ENCODE peak calls at places on chromosomes 13 and 19, in nine cellular contexts. One of them, this sample, is unnamed.

GRCh38 chr13:34430294-34430693 is 511.8 kb upstream of the NBEA start:
- DNase-seq in activated B cell treated with CpG ODN at 0.5 μM for 24 hours: no peak
- DNase-seq in MV-4-11: no peak
- DNase-seq in GM03348: peak
- DNase-seq in NCI-H1436: no peak
- DNase-seq in activated CD4-positive, alpha-beta T cell treated with anti-CD3 and anti-CD28 coated beads, Interleukin-2, amount 50 U/mL, for 24 hours: no peak
- DNase-seq in RWPE1: no peak
- DNase-seq in GM04504: peak
- DNase-seq in Daoy: no peak
- DNase-seq in this sample: no peak

GRCh38 chr13:112877976-112878955 is 90.7 kb upstream of the MCF2L start:
- DNase-seq in activated B cell treated with CpG ODN at 0.5 μM for 24 hours: no peak
- DNase-seq in MV-4-11: no peak
- DNase-seq in GM03348: no peak
- DNase-seq in NCI-H1436: no peak
- DNase-seq in activated CD4-positive, alpha-beta T cell treated with anti-CD3 and anti-CD28 coated beads, Interleukin-2, amount 50 U/mL, for 24 hours: no peak
- DNase-seq in RWPE1: no peak
- DNase-seq in GM04504: no peak
- DNase-seq in Daoy: no peak
- DNase-seq in this sample: no peak

GRCh38 chr13:110012102-110012739 is 225.8 kb upstream of the IRS2 start:
- DNase-seq in activated B cell treated with CpG ODN at 0.5 μM for 24 hours: no peak
- DNase-seq in MV-4-11: no peak
- DNase-seq in GM03348: peak
- DNase-seq in NCI-H1436: no peak
- DNase-seq in activated CD4-positive, alpha-beta T cell treated with anti-CD3 and anti-CD28 coated beads, Interleukin-2, amount 50 U/mL, for 24 hours: no peak
- DNase-seq in RWPE1: peak
- DNase-seq in GM04504: peak
- DNase-seq in Daoy: peak
- DNase-seq in this sample: no peak

GRCh38 chr13:48490241-48490640 is 42.6 kb downstream of the RCBTB2 start:
- DNase-seq in activated B cell treated with CpG ODN at 0.5 μM for 24 hours: no peak
- DNase-seq in MV-4-11: no peak
- DNase-seq in GM03348: no peak
- DNase-seq in NCI-H1436: no peak
- DNase-seq in activated CD4-positive, alpha-beta T cell treated with anti-CD3 and anti-CD28 coated beads, Interleukin-2, amount 50 U/mL, for 24 hours: no peak
- DNase-seq in RWPE1: no peak
- DNase-seq in GM04504: no peak
- DNase-seq in Daoy: no peak
- DNase-seq in this sample: no peak

GRCh38 chr19:3708207-3708931 is at the start of gene TJP3:
- DNase-seq in activated B cell treated with CpG ODN at 0.5 μM for 24 hours: no peak
- DNase-seq in MV-4-11: no peak
- DNase-seq in GM03348: peak
- DNase-seq in NCI-H1436: no peak
- DNase-seq in activated CD4-positive, alpha-beta T cell treated with anti-CD3 and anti-CD28 coated beads, Interleukin-2, amount 50 U/mL, for 24 hours: no peak
- DNase-seq in RWPE1: no peak
- DNase-seq in GM04504: no peak
- DNase-seq in Daoy: peak
- DNase-seq in this sample: no peak

GRCh38 chr19:38979867-38980266 is 4.3 kb upstream of the FBXO17 start:
- DNase-seq in activated B cell treated with CpG ODN at 0.5 μM for 24 hours: no peak
- DNase-seq in MV-4-11: no peak
- DNase-seq in GM03348: no peak
- DNase-seq in NCI-H1436: no peak
- DNase-seq in activated CD4-positive, alpha-beta T cell treated with anti-CD3 and anti-CD28 coated beads, Interleukin-2, amount 50 U/mL, for 24 hours: no peak
- DNase-seq in RWPE1: no peak
- DNase-seq in GM04504: no peak
- DNase-seq in Daoy: no peak
- DNase-seq in this sample: no peak

GRCh38 chr19:10876459-10877240 is 5.3 kb downstream of the CARM1 start:
- DNase-seq in activated B cell treated with CpG ODN at 0.5 μM for 24 hours: no peak
- DNase-seq in MV-4-11: peak
- DNase-seq in GM03348: no peak
- DNase-seq in NCI-H1436: no peak
- DNase-seq in activated CD4-positive, alpha-beta T cell treated with anti-CD3 and anti-CD28 coated beads, Interleukin-2, amount 50 U/mL, for 24 hours: no peak
- DNase-seq in RWPE1: no peak
- DNase-seq in GM04504: no peak
- DNase-seq in Daoy: no peak
- DNase-seq in this sample: no peak

GRCh38 chr19:37979547-37980082 is 72.6 kb downstream of the SIPA1L3 start:
- DNase-seq in activated B cell treated with CpG ODN at 0.5 μM for 24 hours: no peak
- DNase-seq in MV-4-11: no peak
- DNase-seq in GM03348: no peak
- DNase-seq in NCI-H1436: no peak
- DNase-seq in activated CD4-positive, alpha-beta T cell treated with anti-CD3 and anti-CD28 coated beads, Interleukin-2, amount 50 U/mL, for 24 hours: no peak
- DNase-seq in RWPE1: peak
- DNase-seq in GM04504: no peak
- DNase-seq in Daoy: no peak
- DNase-seq in this sample: no peak

GRCh38 chr19:35139618-35139943 is 957 bp downstream of the FXYD1 start:
- DNase-seq in activated B cell treated with CpG ODN at 0.5 μM for 24 hours: no peak
- DNase-seq in MV-4-11: no peak
- DNase-seq in GM03348: no peak
- DNase-seq in NCI-H1436: no peak
- DNase-seq in activated CD4-positive, alpha-beta T cell treated with anti-CD3 and anti-CD28 coated beads, Interleukin-2, amount 50 U/mL, for 24 hours: no peak
- DNase-seq in RWPE1: no peak
- DNase-seq in GM04504: no peak
- DNase-seq in Daoy: no peak
- DNase-seq in this sample: no peak

GRCh38 chr19:53123400-53123799 is 9.3 kb downstream of the ZNF415 start:
- DNase-seq in activated B cell treated with CpG ODN at 0.5 μM for 24 hours: no peak
- DNase-seq in MV-4-11: no peak
- DNase-seq in GM03348: no peak
- DNase-seq in NCI-H1436: no peak
- DNase-seq in activated CD4-positive, alpha-beta T cell treated with anti-CD3 and anti-CD28 coated beads, Interleukin-2, amount 50 U/mL, for 24 hours: no peak
- DNase-seq in RWPE1: no peak
- DNase-seq in GM04504: no peak
- DNase-seq in Daoy: no peak
- DNase-seq in this sample: no peak

GRCh38 chr19:19900574-19901444 is at the start of gene ZNF93:
- DNase-seq in activated B cell treated with CpG ODN at 0.5 μM for 24 hours: peak
- DNase-seq in MV-4-11: peak
- DNase-seq in GM03348: peak
- DNase-seq in NCI-H1436: peak
- DNase-seq in activated CD4-positive, alpha-beta T cell treated with anti-CD3 and anti-CD28 coated beads, Interleukin-2, amount 50 U/mL, for 24 hours: peak
- DNase-seq in RWPE1: peak
- DNase-seq in GM04504: peak
- DNase-seq in Daoy: peak
- DNase-seq in this sample: peak

GRCh38 chr13:76769238-76769859 is 116.9 kb downstream of the KCTD12 start:
- DNase-seq in activated B cell treated with CpG ODN at 0.5 μM for 24 hours: no peak
- DNase-seq in MV-4-11: peak
- DNase-seq in GM03348: no peak
- DNase-seq in NCI-H1436: no peak
- DNase-seq in activated CD4-positive, alpha-beta T cell treated with anti-CD3 and anti-CD28 coated beads, Interleukin-2, amount 50 U/mL, for 24 hours: no peak
- DNase-seq in RWPE1: no peak
- DNase-seq in GM04504: peak
- DNase-seq in Daoy: no peak
- DNase-seq in this sample: no peak

GRCh38 chr13:110520431-110521295 is 40.9 kb downstream of the RAB20 start:
- DNase-seq in activated B cell treated with CpG ODN at 0.5 μM for 24 hours: no peak
- DNase-seq in MV-4-11: peak
- DNase-seq in GM03348: peak
- DNase-seq in NCI-H1436: no peak
- DNase-seq in activated CD4-positive, alpha-beta T cell treated with anti-CD3 and anti-CD28 coated beads, Interleukin-2, amount 50 U/mL, for 24 hours: no peak
- DNase-seq in RWPE1: no peak
- DNase-seq in GM04504: peak
- DNase-seq in Daoy: no peak
- DNase-seq in this sample: no peak

GRCh38 chr13:37375724-37376123 is 222.8 kb downstream of the POSTN start:
- DNase-seq in activated B cell treated with CpG ODN at 0.5 μM for 24 hours: no peak
- DNase-seq in MV-4-11: no peak
- DNase-seq in GM03348: peak
- DNase-seq in NCI-H1436: no peak
- DNase-seq in activated CD4-positive, alpha-beta T cell treated with anti-CD3 and anti-CD28 coated beads, Interleukin-2, amount 50 U/mL, for 24 hours: no peak
- DNase-seq in RWPE1: no peak
- DNase-seq in GM04504: no peak
- DNase-seq in Daoy: no peak
- DNase-seq in this sample: no peak

GRCh38 chr19:22545751-22546150 is 88.4 kb upstream of the ZNF492 start:
- DNase-seq in activated B cell treated with CpG ODN at 0.5 μM for 24 hours: no peak
- DNase-seq in MV-4-11: peak
- DNase-seq in GM03348: peak
- DNase-seq in NCI-H1436: no peak
- DNase-seq in activated CD4-positive, alpha-beta T cell treated with anti-CD3 and anti-CD28 coated beads, Interleukin-2, amount 50 U/mL, for 24 hours: no peak
- DNase-seq in RWPE1: no peak
- DNase-seq in GM04504: no peak
- DNase-seq in Daoy: peak
- DNase-seq in this sample: no peak

GRCh38 chr13:113553541-113554332 is 30.8 kb upstream of the TFDP1 start:
- DNase-seq in activated B cell treated with CpG ODN at 0.5 μM for 24 hours: no peak
- DNase-seq in MV-4-11: no peak
- DNase-seq in GM03348: no peak
- DNase-seq in NCI-H1436: no peak
- DNase-seq in activated CD4-positive, alpha-beta T cell treated with anti-CD3 and anti-CD28 coated beads, Interleukin-2, amount 50 U/mL, for 24 hours: no peak
- DNase-seq in RWPE1: no peak
- DNase-seq in GM04504: no peak
- DNase-seq in Daoy: no peak
- DNase-seq in this sample: no peak

GRCh38 chr19:48713041-48713863 is 6.3 kb downstream of the MAMSTR start:
- DNase-seq in activated B cell treated with CpG ODN at 0.5 μM for 24 hours: peak
- DNase-seq in MV-4-11: no peak
- DNase-seq in GM03348: no peak
- DNase-seq in NCI-H1436: peak
- DNase-seq in activated CD4-positive, alpha-beta T cell treated with anti-CD3 and anti-CD28 coated beads, Interleukin-2, amount 50 U/mL, for 24 hours: no peak
- DNase-seq in RWPE1: no peak
- DNase-seq in GM04504: no peak
- DNase-seq in Daoy: no peak
- DNase-seq in this sample: no peak

GRCh38 chr19:18895038-18895827 is 725 bp downstream of the CERS1 start:
- DNase-seq in activated B cell treated with CpG ODN at 0.5 μM for 24 hours: no peak
- DNase-seq in MV-4-11: peak
- DNase-seq in GM03348: peak
- DNase-seq in NCI-H1436: no peak
- DNase-seq in activated CD4-positive, alpha-beta T cell treated with anti-CD3 and anti-CD28 coated beads, Interleukin-2, amount 50 U/mL, for 24 hours: no peak
- DNase-seq in RWPE1: peak
- DNase-seq in GM04504: no peak
- DNase-seq in Daoy: peak
- DNase-seq in this sample: no peak

GRCh38 chr19:44061038-44061437 is 9.2 kb downstream of the ZNF223 start:
- DNase-seq in activated B cell treated with CpG ODN at 0.5 μM for 24 hours: no peak
- DNase-seq in MV-4-11: no peak
- DNase-seq in GM03348: no peak
- DNase-seq in NCI-H1436: no peak
- DNase-seq in activated CD4-positive, alpha-beta T cell treated with anti-CD3 and anti-CD28 coated beads, Interleukin-2, amount 50 U/mL, for 24 hours: no peak
- DNase-seq in RWPE1: no peak
- DNase-seq in GM04504: no peak
- DNase-seq in Daoy: no peak
- DNase-seq in this sample: no peak

GRCh38 chr19:343941-344624 is 513 bp downstream of the MIER2 start:
- DNase-seq in activated B cell treated with CpG ODN at 0.5 μM for 24 hours: no peak
- DNase-seq in MV-4-11: no peak
- DNase-seq in GM03348: peak
- DNase-seq in NCI-H1436: no peak
- DNase-seq in activated CD4-positive, alpha-beta T cell treated with anti-CD3 and anti-CD28 coated beads, Interleukin-2, amount 50 U/mL, for 24 hours: no peak
- DNase-seq in RWPE1: peak
- DNase-seq in GM04504: no peak
- DNase-seq in Daoy: peak
- DNase-seq in this sample: no peak

GRCh38 chr19:55368701-55369563 is 1.3 kb downstream of the IL11 start:
- DNase-seq in activated B cell treated with CpG ODN at 0.5 μM for 24 hours: no peak
- DNase-seq in MV-4-11: no peak
- DNase-seq in GM03348: peak
- DNase-seq in NCI-H1436: no peak
- DNase-seq in activated CD4-positive, alpha-beta T cell treated with anti-CD3 and anti-CD28 coated beads, Interleukin-2, amount 50 U/mL, for 24 hours: no peak
- DNase-seq in RWPE1: peak
- DNase-seq in GM04504: no peak
- DNase-seq in Daoy: peak
- DNase-seq in this sample: no peak

GRCh38 chr19:10766681-10767201 is 48.9 kb downstream of the DNM2 start:
- DNase-seq in activated B cell treated with CpG ODN at 0.5 μM for 24 hours: no peak
- DNase-seq in MV-4-11: no peak
- DNase-seq in GM03348: peak
- DNase-seq in NCI-H1436: no peak
- DNase-seq in activated CD4-positive, alpha-beta T cell treated with anti-CD3 and anti-CD28 coated beads, Interleukin-2, amount 50 U/mL, for 24 hours: no peak
- DNase-seq in RWPE1: no peak
- DNase-seq in GM04504: no peak
- DNase-seq in Daoy: no peak
- DNase-seq in this sample: no peak

GRCh38 chr13:26710166-26710565 is 50.4 kb downstream of the GPR12 start:
- DNase-seq in activated B cell treated with CpG ODN at 0.5 μM for 24 hours: no peak
- DNase-seq in MV-4-11: no peak
- DNase-seq in GM03348: no peak
- DNase-seq in NCI-H1436: no peak
- DNase-seq in activated CD4-positive, alpha-beta T cell treated with anti-CD3 and anti-CD28 coated beads, Interleukin-2, amount 50 U/mL, for 24 hours: no peak
- DNase-seq in RWPE1: no peak
- DNase-seq in GM04504: no peak
- DNase-seq in Daoy: no peak
- DNase-seq in this sample: no peak

GRCh38 chr13:109874921-109875454 is 88.6 kb upstream of the IRS2 start:
- DNase-seq in activated B cell treated with CpG ODN at 0.5 μM for 24 hours: no peak
- DNase-seq in MV-4-11: no peak
- DNase-seq in GM03348: peak
- DNase-seq in NCI-H1436: no peak
- DNase-seq in activated CD4-positive, alpha-beta T cell treated with anti-CD3 and anti-CD28 coated beads, Interleukin-2, amount 50 U/mL, for 24 hours: no peak
- DNase-seq in RWPE1: no peak
- DNase-seq in GM04504: peak
- DNase-seq in Daoy: no peak
- DNase-seq in this sample: no peak

GRCh38 chr13:113141591-113141950 is 16.9 kb upstream of the PROZ start:
- DNase-seq in activated B cell treated with CpG ODN at 0.5 μM for 24 hours: no peak
- DNase-seq in MV-4-11: no peak
- DNase-seq in GM03348: no peak
- DNase-seq in NCI-H1436: no peak
- DNase-seq in activated CD4-positive, alpha-beta T cell treated with anti-CD3 and anti-CD28 coated beads, Interleukin-2, amount 50 U/mL, for 24 hours: no peak
- DNase-seq in RWPE1: no peak
- DNase-seq in GM04504: no peak
- DNase-seq in Daoy: no peak
- DNase-seq in this sample: no peak

GRCh38 chr13:32031815-32032345 is 306 bp downstream of the FRY start:
- DNase-seq in activated B cell treated with CpG ODN at 0.5 μM for 24 hours: no peak
- DNase-seq in MV-4-11: no peak
- DNase-seq in GM03348: no peak
- DNase-seq in NCI-H1436: no peak
- DNase-seq in activated CD4-positive, alpha-beta T cell treated with anti-CD3 and anti-CD28 coated beads, Interleukin-2, amount 50 U/mL, for 24 hours: no peak
- DNase-seq in RWPE1: no peak
- DNase-seq in GM04504: no peak
- DNase-seq in Daoy: no peak
- DNase-seq in this sample: no peak

GRCh38 chr19:31099470-31100190 is 249.6 kb downstream of the TSHZ3 start:
- DNase-seq in activated B cell treated with CpG ODN at 0.5 μM for 24 hours: no peak
- DNase-seq in MV-4-11: no peak
- DNase-seq in GM03348: peak
- DNase-seq in NCI-H1436: no peak
- DNase-seq in activated CD4-positive, alpha-beta T cell treated with anti-CD3 and anti-CD28 coated beads, Interleukin-2, amount 50 U/mL, for 24 hours: no peak
- DNase-seq in RWPE1: no peak
- DNase-seq in GM04504: no peak
- DNase-seq in Daoy: no peak
- DNase-seq in this sample: no peak

GRCh38 chr19:38928406-38929001 is 2.1 kb downstream of the SARS2 start:
- DNase-seq in activated B cell treated with CpG ODN at 0.5 μM for 24 hours: no peak
- DNase-seq in MV-4-11: no peak
- DNase-seq in GM03348: no peak
- DNase-seq in NCI-H1436: no peak
- DNase-seq in activated CD4-positive, alpha-beta T cell treated with anti-CD3 and anti-CD28 coated beads, Interleukin-2, amount 50 U/mL, for 24 hours: no peak
- DNase-seq in RWPE1: no peak
- DNase-seq in GM04504: no peak
- DNase-seq in Daoy: no peak
- DNase-seq in this sample: no peak

GRCh38 chr19:33302974-33303790 is 848 bp upstream of the CEBPA start:
- DNase-seq in activated B cell treated with CpG ODN at 0.5 μM for 24 hours: peak
- DNase-seq in MV-4-11: no peak
- DNase-seq in GM03348: peak
- DNase-seq in NCI-H1436: no peak
- DNase-seq in activated CD4-positive, alpha-beta T cell treated with anti-CD3 and anti-CD28 coated beads, Interleukin-2, amount 50 U/mL, for 24 hours: no peak
- DNase-seq in RWPE1: peak
- DNase-seq in GM04504: no peak
- DNase-seq in Daoy: peak
- DNase-seq in this sample: peak

GRCh38 chr13:85665286-85665685 is 133.9 kb downstream of the SLITRK6 start:
- DNase-seq in activated B cell treated with CpG ODN at 0.5 μM for 24 hours: no peak
- DNase-seq in MV-4-11: peak
- DNase-seq in GM03348: no peak
- DNase-seq in NCI-H1436: peak
- DNase-seq in activated CD4-positive, alpha-beta T cell treated with anti-CD3 and anti-CD28 coated beads, Interleukin-2, amount 50 U/mL, for 24 hours: no peak
- DNase-seq in RWPE1: no peak
- DNase-seq in GM04504: no peak
- DNase-seq in Daoy: peak
- DNase-seq in this sample: no peak

GRCh38 chr13:87680298-87680697 is 9.1 kb downstream of the SLITRK5 start:
- DNase-seq in activated B cell treated with CpG ODN at 0.5 μM for 24 hours: no peak
- DNase-seq in MV-4-11: peak
- DNase-seq in GM03348: no peak
- DNase-seq in NCI-H1436: no peak
- DNase-seq in activated CD4-positive, alpha-beta T cell treated with anti-CD3 and anti-CD28 coated beads, Interleukin-2, amount 50 U/mL, for 24 hours: no peak
- DNase-seq in RWPE1: no peak
- DNase-seq in GM04504: no peak
- DNase-seq in Daoy: no peak
- DNase-seq in this sample: no peak